ENCODE peak calls at places on chromosome 20, in seven cellular contexts. One of them, this sample, is unnamed.

GRCh38 chr20:40961686-40962640 is 66.7 kb upstream of the TOP1 start:
- DNase-seq in CD8-positive, alpha-beta T cell: no peak
- DNase-seq in lung: no peak
- DNase-seq in left lung: no peak
- DNase-seq in sigmoid colon: peak; percentile 46
- DNase-seq in PC-3: peak; percentile 52
- DNase-seq in fibroblast of lung: peak; percentile 38
- DNase-seq in this sample: no peak

GRCh38 chr20:32648761-32649615 is 24.8 kb downstream of the C20orf203 start:
- DNase-seq in CD8-positive, alpha-beta T cell: no peak
- DNase-seq in lung: no peak
- DNase-seq in left lung: peak; percentile 22
- DNase-seq in sigmoid colon: no peak
- DNase-seq in PC-3: peak; percentile 23
- DNase-seq in fibroblast of lung: no peak
- DNase-seq in this sample: no peak

GRCh38 chr20:56237337-56237736 is 11.2 kb upstream of the MC3R start:
- DNase-seq in CD8-positive, alpha-beta T cell: no peak
- DNase-seq in lung: no peak
- DNase-seq in left lung: no peak
- DNase-seq in sigmoid colon: no peak
- DNase-seq in PC-3: no peak
- DNase-seq in fibroblast of lung: no peak
- DNase-seq in this sample: no peak

GRCh38 chr20:63977392-63978276 is 1.8 kb downstream of the SAMD10 start:
- DNase-seq in CD8-positive, alpha-beta T cell: peak; percentile 37
- DNase-seq in lung: no peak
- DNase-seq in left lung: peak; percentile 69
- DNase-seq in sigmoid colon: peak; percentile 66
- DNase-seq in PC-3: peak; percentile 51
- DNase-seq in fibroblast of lung: peak; percentile 79
- DNase-seq in this sample: no peak

GRCh38 chr20:49346682-49347081 is 68.8 kb upstream of the ZNFX1 start:
- DNase-seq in CD8-positive, alpha-beta T cell: no peak
- DNase-seq in lung: no peak
- DNase-seq in left lung: no peak
- DNase-seq in sigmoid colon: no peak
- DNase-seq in PC-3: peak; percentile 24
- DNase-seq in fibroblast of lung: no peak
- DNase-seq in this sample: no peak

GRCh38 chr20:10708342-10709185 is 34.8 kb upstream of the JAG1 start:
- DNase-seq in CD8-positive, alpha-beta T cell: no peak
- DNase-seq in lung: no peak
- DNase-seq in left lung: no peak
- DNase-seq in sigmoid colon: no peak
- DNase-seq in PC-3: peak; percentile 92
- DNase-seq in fibroblast of lung: peak; percentile 90
- DNase-seq in this sample: no peak

GRCh38 chr20:50467618-50468373 is 42.4 kb upstream of the PTPN1 start:
- DNase-seq in CD8-positive, alpha-beta T cell: no peak
- DNase-seq in lung: peak; percentile 65
- DNase-seq in left lung: no peak
- DNase-seq in sigmoid colon: no peak
- DNase-seq in PC-3: peak; percentile 60
- DNase-seq in fibroblast of lung: peak; percentile 55
- DNase-seq in this sample: peak; percentile 32

GRCh38 chr20:15036938-15037337 is 699.5 kb upstream of the FLRT3 start:
- DNase-seq in CD8-positive, alpha-beta T cell: no peak
- DNase-seq in lung: no peak
- DNase-seq in left lung: no peak
- DNase-seq in sigmoid colon: no peak
- DNase-seq in PC-3: no peak
- DNase-seq in fibroblast of lung: no peak
- DNase-seq in this sample: no peak

GRCh38 chr20:7275628-7276237 is 508.2 kb downstream of the BMP2 start:
- DNase-seq in CD8-positive, alpha-beta T cell: no peak
- DNase-seq in lung: no peak
- DNase-seq in left lung: no peak
- DNase-seq in sigmoid colon: no peak
- DNase-seq in PC-3: no peak
- DNase-seq in fibroblast of lung: no peak
- DNase-seq in this sample: no peak

GRCh38 chr20:32114305-32114960 is 4.9 kb downstream of the TM9SF4 start:
- DNase-seq in CD8-positive, alpha-beta T cell: no peak
- DNase-seq in lung: no peak
- DNase-seq in left lung: no peak
- DNase-seq in sigmoid colon: no peak
- DNase-seq in PC-3: no peak
- DNase-seq in fibroblast of lung: peak; percentile 39
- DNase-seq in this sample: no peak

GRCh38 chr20:52011093-52011492 is 180.5 kb downstream of the ZFP64 start:
- DNase-seq in CD8-positive, alpha-beta T cell: no peak
- DNase-seq in lung: no peak
- DNase-seq in left lung: no peak
- DNase-seq in sigmoid colon: no peak
- DNase-seq in PC-3: no peak
- DNase-seq in fibroblast of lung: no peak
- DNase-seq in this sample: no peak

GRCh38 chr20:48750941-48751620 is 76.7 kb downstream of the PREX1 start:
- DNase-seq in CD8-positive, alpha-beta T cell: peak; percentile 46
- DNase-seq in lung: peak; percentile 58
- DNase-seq in left lung: peak; percentile 90
- DNase-seq in sigmoid colon: no peak
- DNase-seq in PC-3: no peak
- DNase-seq in fibroblast of lung: peak; percentile 22
- DNase-seq in this sample: peak; percentile 31

GRCh38 chr20:31849306-31849930 is 4.0 kb upstream of the FOXS1 start:
- DNase-seq in CD8-positive, alpha-beta T cell: no peak
- DNase-seq in lung: no peak
- DNase-seq in left lung: peak; percentile 67
- DNase-seq in sigmoid colon: no peak
- DNase-seq in PC-3: peak; percentile 4
- DNase-seq in fibroblast of lung: no peak
- DNase-seq in this sample: no peak

GRCh38 chr20:4064118-4064962 is 49.0 kb upstream of the RNF24 start:
- DNase-seq in CD8-positive, alpha-beta T cell: no peak
- DNase-seq in lung: peak; percentile 85
- DNase-seq in left lung: peak; percentile 95
- DNase-seq in sigmoid colon: peak; percentile 96
- DNase-seq in PC-3: peak; percentile 98
- DNase-seq in fibroblast of lung: peak; percentile 92
- DNase-seq in this sample: peak; percentile 97

GRCh38 chr20:50054626-50055511 is 58.1 kb downstream of the UBE2V1 start:
- DNase-seq in CD8-positive, alpha-beta T cell: no peak
- DNase-seq in lung: no peak
- DNase-seq in left lung: no peak
- DNase-seq in sigmoid colon: no peak
- DNase-seq in PC-3: no peak
- DNase-seq in fibroblast of lung: peak; percentile 60
- DNase-seq in this sample: no peak

GRCh38 chr20:37384683-37385174 is 38.8 kb downstream of the SRC start:
- DNase-seq in CD8-positive, alpha-beta T cell: peak; percentile 69
- DNase-seq in lung: peak; percentile 57
- DNase-seq in left lung: peak; percentile 95
- DNase-seq in sigmoid colon: peak; percentile 84
- DNase-seq in PC-3: peak; percentile 62
- DNase-seq in fibroblast of lung: peak; percentile 43
- DNase-seq in this sample: peak; percentile 57

GRCh38 chr20:44576297-44576696 is 6.1 kb upstream of the PKIG start:
- DNase-seq in CD8-positive, alpha-beta T cell: no peak
- DNase-seq in lung: no peak
- DNase-seq in left lung: no peak
- DNase-seq in sigmoid colon: no peak
- DNase-seq in PC-3: peak; percentile 65
- DNase-seq in fibroblast of lung: peak; percentile 32
- DNase-seq in this sample: no peak
- TF ChIP-seq CTCF in CD8-positive, alpha-beta T cell: no peak
- TF ChIP-seq CTCF in lung: peak; percentile 12
- TF ChIP-seq CTCF in left lung: no peak
- TF ChIP-seq CTCF in sigmoid colon: no peak
- TF ChIP-seq CTCF in PC-3: peak; percentile 70
- TF ChIP-seq CTCF in fibroblast of lung: peak; percentile 49
- TF ChIP-seq CTCF in this sample: peak; percentile 20

GRCh38 chr20:53050338-53050737 is 78.2 kb downstream of the TSHZ2 start:
- DNase-seq in CD8-positive, alpha-beta T cell: no peak
- DNase-seq in lung: no peak
- DNase-seq in left lung: no peak
- DNase-seq in sigmoid colon: no peak
- DNase-seq in PC-3: no peak
- DNase-seq in fibroblast of lung: no peak
- DNase-seq in this sample: no peak

GRCh38 chr20:53052380-53052779 is 80.2 kb downstream of the TSHZ2 start:
- DNase-seq in CD8-positive, alpha-beta T cell: no peak
- DNase-seq in lung: no peak
- DNase-seq in left lung: no peak
- DNase-seq in sigmoid colon: no peak
- DNase-seq in PC-3: no peak
- DNase-seq in fibroblast of lung: no peak
- DNase-seq in this sample: no peak

GRCh38 chr20:53045941-53046340 is 73.8 kb downstream of the TSHZ2 start:
- DNase-seq in CD8-positive, alpha-beta T cell: no peak
- DNase-seq in lung: no peak
- DNase-seq in left lung: no peak
- DNase-seq in sigmoid colon: no peak
- DNase-seq in PC-3: no peak
- DNase-seq in fibroblast of lung: no peak
- DNase-seq in this sample: peak; percentile 53

GRCh38 chr20:53047203-53047602 is 75.0 kb downstream of the TSHZ2 start:
- DNase-seq in CD8-positive, alpha-beta T cell: no peak
- DNase-seq in lung: no peak
- DNase-seq in left lung: no peak
- DNase-seq in sigmoid colon: no peak
- DNase-seq in PC-3: no peak
- DNase-seq in fibroblast of lung: no peak
- DNase-seq in this sample: no peak

GRCh38 chr20:53048387-53048786 is 76.2 kb downstream of the TSHZ2 start:
- DNase-seq in CD8-positive, alpha-beta T cell: no peak
- DNase-seq in lung: no peak
- DNase-seq in left lung: no peak
- DNase-seq in sigmoid colon: no peak
- DNase-seq in PC-3: no peak
- DNase-seq in fibroblast of lung: no peak
- DNase-seq in this sample: no peak
- H3K27ac ChIP-seq in CD8-positive, alpha-beta T cell: no peak overlapping the region
- H3K27ac ChIP-seq in lung: no peak overlapping the region
- H3K27ac ChIP-seq in left lung: no peak overlapping the region
- H3K27ac ChIP-seq in sigmoid colon: no peak overlapping the region
- H3K27ac ChIP-seq in PC-3: no peak overlapping the region
- H3K27ac ChIP-seq in fibroblast of lung: no peak overlapping the region
- H3K27ac ChIP-seq in this sample: peak overlapping the region; percentile 54

GRCh38 chr20:1808101-1808500 is 87.1 kb upstream of the SIRPA start:
- DNase-seq in CD8-positive, alpha-beta T cell: no peak
- DNase-seq in lung: no peak
- DNase-seq in left lung: no peak
- DNase-seq in sigmoid colon: no peak
- DNase-seq in PC-3: no peak
- DNase-seq in fibroblast of lung: no peak
- DNase-seq in this sample: no peak
- H3K27me3 ChIP-seq in CD8-positive, alpha-beta T cell: peaks cover 8% of the 10 kb centered on the region
- H3K27me3 ChIP-seq in lung: no peaks in the 10 kb centered on the region
- H3K27me3 ChIP-seq in left lung: peaks cover 30% of the 10 kb centered on the region
- H3K27me3 ChIP-seq in sigmoid colon: no peaks in the 10 kb centered on the region
- H3K27me3 ChIP-seq in PC-3: no peaks in the 10 kb centered on the region
- H3K27me3 ChIP-seq in fibroblast of lung: no peaks in the 10 kb centered on the region
- H3K27me3 ChIP-seq in this sample: no peaks in the 10 kb centered on the region

DNA sequence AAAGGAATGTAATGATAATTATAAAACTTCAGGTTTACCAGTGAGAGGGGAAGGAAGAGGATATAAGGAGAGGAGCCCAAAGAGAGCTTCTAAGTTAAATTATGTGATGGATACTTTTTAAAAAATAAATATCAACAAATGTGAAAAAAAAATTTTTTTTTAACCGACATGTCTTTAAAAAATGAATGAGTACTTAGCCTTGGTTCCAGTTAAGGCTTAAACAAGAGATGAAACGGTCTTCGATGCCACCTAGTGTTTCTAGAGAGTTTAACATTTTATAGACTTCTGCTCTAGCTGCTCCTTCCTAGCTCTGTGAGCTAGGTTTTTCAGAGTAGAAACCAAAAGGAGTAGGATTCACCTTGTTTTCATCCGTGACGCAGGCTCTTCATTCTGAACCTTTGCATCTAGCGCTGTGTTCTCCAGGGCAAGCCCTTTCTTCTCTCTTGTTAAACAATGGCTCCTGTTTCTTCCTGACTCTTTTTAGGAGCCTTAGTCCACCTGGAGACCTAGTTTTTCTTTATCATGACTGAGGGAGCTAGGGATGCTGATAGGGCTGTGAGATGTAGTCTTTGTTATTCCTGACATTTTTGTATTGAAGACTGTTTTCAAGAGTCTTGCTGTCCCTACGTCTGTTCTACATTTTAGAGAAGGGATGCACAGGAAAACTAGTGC is 42.4 kb upstream of the GNRH2 start:
- DNase-seq in CD8-positive, alpha-beta T cell: no peak
- DNase-seq in lung: no peak
- DNase-seq in left lung: no peak
- DNase-seq in sigmoid colon: no peak
- DNase-seq in PC-3: peak; percentile 82
- DNase-seq in fibroblast of lung: peak; percentile 53
- DNase-seq in this sample: no peak
- TF ChIP-seq CTCF in CD8-positive, alpha-beta T cell: no peak
- TF ChIP-seq CTCF in lung: peak; percentile 11
- TF ChIP-seq CTCF in left lung: peak; percentile 15
- TF ChIP-seq CTCF in sigmoid colon: no peak
- TF ChIP-seq CTCF in PC-3: peak; percentile 77
- TF ChIP-seq CTCF in fibroblast of lung: no peak
- TF ChIP-seq CTCF in this sample: peak; percentile 39

GRCh38 chr20:59405226-59405815 is 104.9 kb downstream of the EDN3 start:
- DNase-seq in CD8-positive, alpha-beta T cell: no peak
- DNase-seq in lung: no peak
- DNase-seq in left lung: no peak
- DNase-seq in sigmoid colon: peak; percentile 32
- DNase-seq in PC-3: no peak
- DNase-seq in fibroblast of lung: no peak
- DNase-seq in this sample: no peak

GRCh38 chr20:59403261-59403961 is 103.0 kb downstream of the EDN3 start:
- DNase-seq in CD8-positive, alpha-beta T cell: peak; percentile 70
- DNase-seq in lung: no peak
- DNase-seq in left lung: no peak
- DNase-seq in sigmoid colon: no peak
- DNase-seq in PC-3: peak; percentile 52
- DNase-seq in fibroblast of lung: no peak
- DNase-seq in this sample: peak; percentile 39

GRCh38 chr20:59404749-59405148 is 104.3 kb downstream of the EDN3 start:
- DNase-seq in CD8-positive, alpha-beta T cell: no peak
- DNase-seq in lung: no peak
- DNase-seq in left lung: no peak
- DNase-seq in sigmoid colon: no peak
- DNase-seq in PC-3: no peak
- DNase-seq in fibroblast of lung: no peak
- DNase-seq in this sample: no peak

GRCh38 chr20:59402697-59403096 is 102.3 kb downstream of the EDN3 start:
- DNase-seq in CD8-positive, alpha-beta T cell: no peak
- DNase-seq in lung: no peak
- DNase-seq in left lung: no peak
- DNase-seq in sigmoid colon: no peak
- DNase-seq in PC-3: peak; percentile 20
- DNase-seq in fibroblast of lung: no peak
- DNase-seq in this sample: no peak

DNA sequence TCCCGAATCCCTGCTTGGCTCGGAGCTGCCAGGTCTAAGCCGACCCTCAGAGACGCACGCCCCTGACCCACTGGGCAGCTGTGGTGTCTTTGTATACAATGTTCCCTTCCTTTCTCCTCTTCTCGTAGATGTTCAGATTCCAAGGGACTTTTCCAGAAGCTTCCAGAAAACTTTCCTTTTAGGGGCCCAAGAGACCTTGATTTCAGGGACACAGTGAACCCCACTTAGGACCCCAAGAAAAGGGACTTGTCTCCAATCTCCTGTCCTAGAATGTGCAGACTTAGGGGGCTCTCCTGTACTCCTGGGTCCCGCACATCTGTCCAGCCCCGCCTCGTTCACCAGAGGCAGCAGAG is 103.5 kb downstream of the EDN3 start:
- DNase-seq in CD8-positive, alpha-beta T cell: no peak
- DNase-seq in lung: no peak
- DNase-seq in left lung: no peak
- DNase-seq in sigmoid colon: no peak
- DNase-seq in PC-3: no peak
- DNase-seq in fibroblast of lung: no peak
- DNase-seq in this sample: no peak
- H3K27ac ChIP-seq in CD8-positive, alpha-beta T cell: no peak overlapping the region
- H3K27ac ChIP-seq in lung: no peak overlapping the region
- H3K27ac ChIP-seq in left lung: no peak overlapping the region
- H3K27ac ChIP-seq in sigmoid colon: no peak overlapping the region
- H3K27ac ChIP-seq in PC-3: no peak overlapping the region
- H3K27ac ChIP-seq in fibroblast of lung: no peak overlapping the region
- H3K27ac ChIP-seq in this sample: no peak overlapping the region

This sample was measured in uterus.